ENCODE peak calls at places on chromosomes 5 and 9, in seven cellular contexts. X, P, E, B, S, H and G are unnamed samples.

GRCh38 chr5:163571755-163572154 is 66.3 kb downstream of the MAT2B start:
- DNase-seq in H (peak; percentile 16), B (no peak), E (no peak), S (no peak), X (no peak), P (peak; percentile 77), G (peak; percentile 82)

GRCh38 chr9:127913682-127914081 is 3.2 kb downstream of the ST6GALNAC4 start:
- DNase-seq in P (no peak), H (no peak), X (peak; percentile 64), E (no peak), S (no peak), B (no peak), G (no peak)

GRCh38 chr5:167754501-167754941 is 536.9 kb upstream of the WWC1 start:
- DNase-seq in X (no peak), S (peak; percentile 5), H (no peak), B (no peak), P (peak; percentile 84), E (no peak), G (peak; percentile 12)

GRCh38 chr9:93187047-93187446 is 3.1 kb downstream of the WNK2 start:
- DNase-seq in E (no peak), B (no peak), P (no peak), X (peak; percentile 68), H (no peak), S (no peak), G (no peak)

GRCh38 chr9:101400120-101400519 is 1.5 kb downstream of the ZNF189 start:
- DNase-seq in B (peak; percentile 85), X (no peak), S (no peak), P (peak; percentile 16), E (no peak), H (peak; percentile 16), G (no peak)

GRCh38 chr5:173663810-173664526 is 47.5 kb upstream of the BOD1 start:
- DNase-seq in E (no peak), X (peak; percentile 25), H (no peak), S (no peak), P (peak; percentile 24), B (no peak), G (no peak)

GRCh38 chr5:153018121-153018520 is 472.3 kb upstream of the GRIA1 start:
- DNase-seq in P (no peak), H (no peak), X (no peak), S (no peak), E (no peak), B (no peak), G (no peak)

GRCh38 chr5:178069909-178070308 is 43.4 kb upstream of the N4BP3 start:
- DNase-seq in H (peak; percentile 35), B (peak; percentile 41), X (peak; percentile 32), S (peak; percentile 90), E (peak; percentile 60), P (peak; percentile 50), G (peak; percentile 70)

GRCh38 chr5:10111575-10111974 is 138.1 kb downstream of the ATPSCKMT start:
- DNase-seq in P (peak; percentile 88), S (peak; percentile 84), X (no peak), H (peak; percentile 69), E (no peak), B (no peak), G (peak; percentile 92)

GRCh38 chr9:23851024-23851629 is 25.1 kb upstream of the ELAVL2 start:
- DNase-seq in H (peak; percentile 52), S (peak; percentile 74), E (no peak), B (no peak), P (peak; percentile 12), X (peak; percentile 32), G (no peak)

GRCh38 chr9:113645224-113645971 is 181.9 kb downstream of the RGS3 start:
- DNase-seq in S (peak; percentile 56), E (no peak), B (no peak), H (no peak), P (no peak), X (no peak), G (no peak)

GRCh38 chr5:1975898-1976765 is 93.4 kb upstream of the IRX4 start:
- DNase-seq in E (no peak), P (no peak), B (no peak), S (no peak), X (no peak), H (no peak), G (peak; percentile 23)

GRCh38 chr9:120348951-120349429 is 231.0 kb downstream of the CDK5RAP2 start:
- DNase-seq in E (no peak), S (peak; percentile 88), X (no peak), H (peak; percentile 72), B (peak; percentile 39), P (peak; percentile 69), G (peak; percentile 54)

GRCh38 chr9:14380061-14380836 is 66.3 kb upstream of the NFIB start:
- DNase-seq in B (peak; percentile 78), H (no peak), P (no peak), E (no peak), S (no peak), X (no peak), G (no peak)

DNA sequence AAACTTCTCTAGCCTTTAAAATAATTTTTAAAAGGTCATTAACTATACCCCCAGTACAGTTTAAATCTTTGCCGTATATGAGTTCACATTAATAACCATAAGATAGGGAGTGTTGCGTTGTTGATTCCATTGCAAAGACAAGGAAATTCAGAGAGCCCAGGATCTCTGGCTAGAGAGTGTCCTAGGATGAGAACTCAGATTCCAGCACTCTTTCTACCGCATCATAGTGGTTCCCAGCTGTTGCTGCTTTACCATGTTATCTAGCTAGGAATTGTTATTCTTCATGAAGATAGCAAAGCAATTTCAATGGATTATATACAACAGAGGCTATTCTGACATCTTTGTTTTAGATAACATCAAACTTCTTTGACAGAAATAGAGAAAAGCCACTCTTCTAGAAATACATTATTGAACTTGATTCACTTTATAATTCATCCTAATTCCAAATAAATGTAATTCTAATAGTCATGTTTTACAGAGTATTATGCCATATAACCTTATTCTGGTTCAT is 78.4 kb upstream of the IL7R start:
- DNase-seq in H (no peak), X (no peak), S (no peak), E (no peak), P (no peak), B (no peak), G (no peak)
- H3K27ac ChIP-seq in H (no peak overlapping the region), X (no peak overlapping the region), S (no peak overlapping the region), E (no peak overlapping the region), P (no peak overlapping the region), B (no peak overlapping the region), G (no peak overlapping the region)

GRCh38 chr9:136120119-136120393 is 1.4 kb upstream of the TMEM250 start:
- DNase-seq in H (no peak), S (no peak), E (no peak), X (peak; percentile 69), P (no peak), B (no peak), G (no peak)
- H3K4me3 ChIP-seq in H (peak overlapping the region; percentile 69), S (peak overlapping the region; percentile 73), E (peak overlapping the region; percentile 100), X (no peak overlapping the region), P (peak overlapping the region; percentile 76), B (no peak overlapping the region), G (peak overlapping the region; percentile 81)

DNA sequence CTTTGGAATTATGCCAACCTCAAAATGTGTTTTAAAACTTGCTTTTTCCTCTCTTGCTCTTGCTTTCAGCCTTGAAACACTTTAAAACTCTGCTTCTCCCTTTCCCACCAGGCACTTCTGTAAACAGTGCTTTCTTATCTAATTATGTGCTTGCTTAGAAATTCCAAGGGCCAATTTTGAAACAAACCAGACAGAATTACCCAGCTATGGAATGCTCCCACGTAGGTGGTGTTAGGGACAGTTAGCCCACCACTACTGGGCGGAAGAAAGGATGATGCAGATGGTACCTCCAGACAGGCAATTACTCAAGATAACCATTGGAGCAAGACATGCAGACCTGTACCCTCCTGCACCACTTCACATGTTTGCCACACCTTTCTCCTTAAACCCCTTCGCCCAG is 523.1 kb upstream of the PTPRD start:
- DNase-seq in P (no peak), B (no peak), H (peak; percentile 14), X (no peak), S (no peak), E (no peak), G (no peak)
- H3K27ac ChIP-seq in P (no peak overlapping the region), B (no peak overlapping the region), H (no peak overlapping the region), X (no peak overlapping the region), S (no peak overlapping the region), E (no peak overlapping the region), G (no peak overlapping the region)

DNA sequence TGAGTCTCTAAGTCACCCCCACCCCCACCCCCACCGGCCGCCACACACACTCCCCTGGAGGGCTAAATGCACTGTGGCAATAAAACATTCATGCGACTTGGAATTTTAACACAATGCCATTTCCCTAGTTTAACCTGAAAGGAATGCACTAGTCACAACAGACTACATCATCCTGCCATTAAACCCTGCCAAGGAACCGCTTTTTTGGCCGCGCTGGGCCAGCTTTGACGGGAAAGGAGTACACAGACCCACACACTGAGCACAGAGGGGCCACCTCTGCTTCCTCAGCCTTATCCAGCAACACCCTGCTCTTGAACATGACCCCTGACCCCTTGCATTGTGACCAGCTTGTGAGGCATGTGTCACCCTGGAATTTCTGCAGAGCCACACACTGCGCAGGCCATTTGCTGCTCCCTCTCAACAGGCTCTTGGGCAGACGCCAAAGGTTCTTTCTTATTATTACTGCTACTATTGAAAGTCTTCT is 165.3 kb downstream of the BNC2 start:
- DNase-seq in B (peak; percentile 99), S (peak; percentile 88), H (peak; percentile 72), X (peak; percentile 42), E (peak; percentile 19), P (peak; percentile 96), G (peak; percentile 95)
- H3K4me3 ChIP-seq in B (no peak overlapping the region), S (peak overlapping the region; percentile 36), H (no peak overlapping the region), X (no peak overlapping the region), E (no peak overlapping the region), P (peak overlapping the region; percentile 67), G (peak overlapping the region; percentile 70)

GRCh38 chr5:442335-443238 is at the start of gene EXOC3:
- DNase-seq in B (peak; percentile 50), P (peak; percentile 89), X (peak; percentile 82), S (peak; percentile 80), E (peak; percentile 70), H (peak; percentile 91), G (peak; percentile 76)
- H3K27ac ChIP-seq in B (peak within 1 kb of the TSS; percentile 47), P (peak within 1 kb of the TSS; percentile 54), X (peak within 1 kb of the TSS; percentile 74), S (no peak within 1 kb of the TSS), E (peak within 1 kb of the TSS; percentile 84), H (peak within 1 kb of the TSS; percentile 96), G (peak within 1 kb of the TSS; percentile 45)

DNA sequence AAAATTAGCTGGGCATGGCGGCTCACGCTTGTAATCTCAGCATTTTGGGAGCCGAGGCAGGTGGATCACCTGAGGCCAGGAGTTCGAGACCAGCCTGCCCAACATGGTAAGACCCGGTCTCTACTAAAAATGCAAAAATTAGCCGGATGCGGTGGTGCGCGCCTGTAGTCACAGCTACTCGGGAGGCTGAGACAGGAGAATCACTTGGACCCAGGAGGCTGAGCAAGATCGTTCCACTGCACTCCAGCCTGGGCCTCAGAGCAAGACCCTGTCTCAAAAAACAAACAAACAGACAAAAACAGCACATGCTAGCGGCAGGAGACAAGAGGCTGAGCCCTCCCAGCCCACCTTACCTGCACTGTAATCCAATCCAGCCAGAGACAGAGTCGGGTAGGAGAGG is 1.1 kb upstream of the DOLPP1 start:
- DNase-seq in B (no peak), X (no peak), P (no peak), H (no peak), S (no peak), E (no peak), G (no peak)
- H3K4me3 ChIP-seq in B (no peak overlapping the region), X (peak overlapping the region; percentile 81), P (peak overlapping the region; percentile 83), H (peak overlapping the region; percentile 32), S (peak overlapping the region; percentile 76), E (peak overlapping the region; percentile 66), G (peak overlapping the region; percentile 88)